ENCODE peak calls at places on chromosomes 5 and 9, in six cellular contexts. L is C1 segment of cervical spinal cord; Y is IMR-90; A is A549; W is effector memory CD8-positive, alpha-beta T cell; F is ovary. S is an unnamed sample.

GRCh38 chr9:73714294-73714693 is 562.6 kb downstream of the ANXA1 start:
- DNase-seq in L (no peak), Y (no peak), A (no peak), W (no peak), F (no peak), S (no peak)

GRCh38 chr5:16291474-16291873 is 111.9 kb upstream of the MARCHF11 start:
- DNase-seq in L (no peak), Y (no peak), A (no peak), W (no peak), F (no peak), S (no peak)

GRCh38 chr5:31864015-31864414 is 225.1 kb downstream of the PDZD2 start:
- DNase-seq in L (no peak), Y (no peak), A (no peak), W (no peak), F (no peak), S (no peak)

GRCh38 chr9:126399251-126399650 is 72.6 kb downstream of the MVB12B start:
- DNase-seq in L (no peak), Y (peak), A (no peak), W (no peak), F (no peak), S (no peak)

GRCh38 chr5:134507495-134507894 is 18.0 kb upstream of the JADE2 start:
- DNase-seq in L (no peak), Y (no peak), A (no peak), W (no peak), F (no peak), S (no peak)

GRCh38 chr9:123863164-123863855 is 66.6 kb downstream of the DENND1A start:
- DNase-seq in L (no peak), Y (no peak), A (no peak), W (no peak), F (no peak), S (no peak)

GRCh38 chr5:151298063-151298462 is 5.5 kb downstream of the SLC36A3 start:
- DNase-seq in L (no peak), Y (peak), A (peak), W (peak), F (no peak), S (no peak)

GRCh38 chr5:133336121-133336968 is 276.0 kb downstream of the FSTL4 start:
- DNase-seq in L (no peak), Y (no peak), A (no peak), W (no peak), F (no peak), S (no peak)

GRCh38 chr5:147464211-147464610 is 45.7 kb downstream of the DPYSL3 start:
- DNase-seq in L (no peak), Y (peak), A (peak), W (no peak), F (no peak), S (no peak)

GRCh38 chr9:125904155-125904841 is 157.1 kb downstream of the PBX3 start:
- DNase-seq in L (no peak), Y (peak), A (no peak), W (no peak), F (no peak), S (no peak)

GRCh38 chr5:145324101-145324500 is 511.0 kb downstream of the PRELID2 start:
- DNase-seq in L (no peak), Y (peak), A (no peak), W (no peak), F (no peak), S (no peak)

GRCh38 chr9:129242191-129242953 is 64.3 kb upstream of the IER5L start:
- DNase-seq in L (no peak), Y (no peak), A (no peak), W (no peak), F (no peak), S (no peak)

GRCh38 chr9:134054891-134055811 is 12.7 kb downstream of the BRD3 start:
- DNase-seq in L (no peak), Y (no peak), A (no peak), W (no peak), F (peak), S (no peak)

GRCh38 chr9:22255337-22255736 is 191.3 kb upstream of the DMRTA1 start:
- DNase-seq in L (no peak), Y (no peak), A (no peak), W (no peak), F (no peak), S (no peak)

GRCh38 chr9:137191691-137192447 is 3.4 kb downstream of the SSNA1 start:
- DNase-seq in L (peak), Y (no peak), A (no peak), W (no peak), F (no peak), S (no peak)

GRCh38 chr9:3548636-3549035 is 22.8 kb upstream of the RFX3 start:
- DNase-seq in L (no peak), Y (no peak), A (no peak), W (no peak), F (no peak), S (no peak)

GRCh38 chr5:109053995-109054417 is 306.3 kb downstream of the FER start:
- DNase-seq in L (no peak), Y (peak), A (no peak), W (no peak), F (no peak), S (no peak)